ENCODE peak calls at places on chromosome 3, in four cellular contexts. L, D, E and A are unnamed samples.

GRCh38 chr3:126022741-126023359 is 53.9 kb downstream of the ROPN1B start:
- DNase-seq in E (no peak), D (no peak), L (no peak), A (no peak)

GRCh38 chr3:197000211-197000610 is 29.4 kb downstream of the MELTF start:
- DNase-seq in D (peak; percentile 15), E (no peak), L (no peak), A (no peak)

GRCh38 chr3:16482770-16483531 is 30.5 kb downstream of the RFTN1 start:
- DNase-seq in L (no peak), E (peak; percentile 67), D (no peak), A (no peak)

GRCh38 chr3:72912532-72912931 is 24.7 kb downstream of the GXYLT2 start:
- DNase-seq in L (no peak), D (no peak), E (no peak), A (no peak)

GRCh38 chr3:52431459-52432223 is 13.3 kb downstream of the SEMA3G start:
- DNase-seq in L (no peak), D (no peak), E (no peak), A (no peak)

GRCh38 chr3:159499031-159499793 is 489.4 kb upstream of the IL12A start:
- DNase-seq in L (no peak), D (peak; percentile 51), E (no peak), A (no peak)

GRCh38 chr3:79651536-79652065 is 116.2 kb downstream of the ROBO1 start:
- DNase-seq in D (no peak), L (no peak), E (no peak), A (no peak)

GRCh38 chr3:130276203-130276803 is 69.2 kb upstream of the COL6A5 start:
- DNase-seq in D (peak; percentile 55), E (no peak), L (no peak), A (no peak)

GRCh38 chr3:150370129-150370602 is 37.9 kb upstream of the TSC22D2 start:
- DNase-seq in D (peak; percentile 96), L (no peak), E (no peak), A (no peak)

GRCh38 chr3:156675744-156676466 is 1.5 kb downstream of the TIPARP start:
- DNase-seq in L (no peak), E (peak; percentile 50), D (peak; percentile 93), A (peak; percentile 51)